ENCODE peak calls at places on chromosomes 2 and 18, in seven cellular contexts. L is right lobe of liver, S is left ventricle myocardium inferior, B is A549, X is body of pancreas, H is AG04449, N is pancreas. Z is an unnamed sample.

GRCh38 chr2:3463156-3463835 is 56.0 kb downstream of the ADI1 start:
- DNase-seq in L (no peak), S (no peak), B (no peak), X (no peak), H (no peak), N (peak; percentile 39), Z (no peak)

GRCh38 chr2:15311201-15311882 is 249.8 kb downstream of the NBAS start:
- DNase-seq in L (no peak), S (no peak), B (no peak), X (no peak), H (no peak), N (no peak), Z (peak; percentile 16)

GRCh38 chr2:209619782-209620181 is 151.8 kb upstream of the UNC80 start:
- DNase-seq in L (no peak), S (no peak), B (no peak), X (no peak), H (no peak), N (no peak), Z (peak; percentile 14)

GRCh38 chr18:7871560-7872456 is 304.7 kb downstream of the PTPRM start:
- DNase-seq in L (no peak), S (no peak), B (peak; percentile 89), X (no peak), H (no peak), N (no peak), Z (peak; percentile 35)

GRCh38 chr2:203714112-203714511 is 7.7 kb downstream of the CD28 start:
- DNase-seq in L (peak; percentile 57), S (no peak), B (no peak), X (no peak), H (no peak), N (no peak), Z (no peak)

GRCh38 chr2:180494286-180494685 is 486.1 kb upstream of the UBE2E3 start:
- DNase-seq in L (no peak), S (no peak), B (no peak), X (no peak), H (no peak), N (no peak), Z (no peak)

GRCh38 chr18:12686100-12686499 is 16.4 kb downstream of the CEP76 start:
- DNase-seq in L (no peak), S (no peak), B (peak; percentile 55), X (no peak), H (no peak), N (no peak), Z (peak; percentile 44)

GRCh38 chr2:145546091-145546490 is 1026.2 kb upstream of the ZEB2 start:
- DNase-seq in L (no peak), S (no peak), B (peak; percentile 8), X (no peak), H (no peak), N (no peak), Z (peak; percentile 24)

GRCh38 chr2:26401739-26402541 is at the start of gene DRC1:
- DNase-seq in L (peak; percentile 61), S (peak; percentile 53), B (peak; percentile 88), X (peak; percentile 50), H (no peak), N (peak; percentile 61), Z (peak; percentile 76)

GRCh38 chr2:12702661-12703121 is 14.0 kb upstream of the TRIB2 start:
- DNase-seq in L (no peak), S (no peak), B (no peak), X (peak; percentile 58), H (no peak), N (no peak), Z (peak; percentile 96)

GRCh38 chr2:24986397-24986796 is 14.6 kb upstream of the DNAJC27 start:
- DNase-seq in L (no peak), S (no peak), B (no peak), X (peak; percentile 19), H (no peak), N (no peak), Z (peak; percentile 59)

GRCh38 chr2:134232868-134233732 is 20.8 kb upstream of the MGAT5 start:
- DNase-seq in L (no peak), S (no peak), B (no peak), X (no peak), H (no peak), N (no peak), Z (no peak)

GRCh38 chr18:58321986-58322385 is 278.0 kb downstream of the NEDD4L start:
- DNase-seq in L (no peak), S (peak; percentile 41), B (peak; percentile 75), X (peak; percentile 84), H (no peak), N (peak; percentile 56), Z (peak; percentile 77)

GRCh38 chr2:20221939-20222768 is 2.8 kb downstream of the SDC1 start:
- DNase-seq in L (no peak), S (no peak), B (no peak), X (no peak), H (no peak), N (no peak), Z (no peak)

GRCh38 chr2:182717451-182718215 is 1.6 kb downstream of the DNAJC10 start:
- DNase-seq in L (no peak), S (no peak), B (no peak), X (no peak), H (no peak), N (no peak), Z (no peak)

GRCh38 chr2:109712746-109713145 is 81.4 kb upstream of the RGPD5 start:
- DNase-seq in L (no peak), S (no peak), B (no peak), X (no peak), H (no peak), N (no peak), Z (no peak)

GRCh38 chr2:30362468-30363081 is 84.5 kb upstream of the LCLAT1 start:
- DNase-seq in L (no peak), S (no peak), B (peak; percentile 24), X (no peak), H (peak; percentile 65), N (no peak), Z (no peak)

DNA sequence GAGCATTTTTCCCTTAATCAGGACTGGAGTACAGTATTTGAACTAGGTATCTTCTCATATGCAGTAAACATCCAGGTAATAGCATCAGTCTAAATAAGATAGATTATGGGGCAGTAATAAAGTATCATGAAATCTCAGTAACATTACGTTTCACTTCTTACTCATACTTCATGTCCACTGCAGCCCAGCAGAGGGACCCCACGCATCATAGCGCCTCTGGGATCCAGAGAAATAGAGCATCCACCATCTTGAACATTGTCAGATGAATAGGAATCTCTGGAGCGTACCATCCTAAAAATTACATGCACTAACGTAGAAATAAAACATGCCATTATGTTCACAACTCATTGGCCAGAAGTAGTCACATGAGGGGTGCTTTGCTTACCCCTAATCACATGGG is 499.0 kb downstream of the CPS1 start:
- DNase-seq in L (no peak), S (no peak), B (peak; percentile 28), X (no peak), H (no peak), N (no peak), Z (peak; percentile 10)
- TF ChIP-seq CTCF in L (no peak), S (no peak), B (peak; percentile 16), X (no peak), H (no peak), N (no peak), Z (peak; percentile 25)

GRCh38 chr2:188529710-188530109 is 238.0 kb downstream of the GULP1 start:
- DNase-seq in L (no peak), S (no peak), B (no peak), X (no peak), H (no peak), N (no peak), Z (no peak)

GRCh38 chr2:188524519-188525113 is 232.9 kb downstream of the GULP1 start:
- DNase-seq in L (no peak), S (no peak), B (peak; percentile 62), X (peak; percentile 16), H (peak; percentile 17), N (no peak), Z (peak; percentile 81)

GRCh38 chr2:188523901-188524300 is 232.2 kb downstream of the GULP1 start:
- DNase-seq in L (no peak), S (no peak), B (no peak), X (no peak), H (no peak), N (no peak), Z (peak; percentile 55)

GRCh38 chr2:188527701-188528100 is 236.0 kb downstream of the GULP1 start:
- DNase-seq in L (no peak), S (no peak), B (no peak), X (no peak), H (no peak), N (no peak), Z (no peak)

DNA sequence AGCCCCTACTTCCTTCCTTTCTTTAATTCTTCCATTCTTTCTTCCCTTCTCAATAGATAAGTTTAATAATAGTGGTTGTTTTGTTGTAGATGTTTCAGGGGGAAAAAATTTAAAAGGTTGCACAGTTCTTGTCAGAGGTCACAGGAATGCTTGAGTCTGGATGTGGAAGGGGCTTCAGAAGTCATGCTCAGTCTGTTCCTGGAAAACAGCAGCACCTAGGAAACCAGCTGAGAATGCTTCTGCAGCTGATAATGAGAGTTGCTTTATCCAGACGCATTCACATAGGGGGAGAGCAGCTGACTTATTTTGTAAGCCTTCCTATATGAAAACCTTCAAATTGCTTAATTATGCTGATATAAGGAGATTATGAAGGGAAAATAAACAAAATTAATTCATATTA is 235.4 kb downstream of the GULP1 start:
- DNase-seq in L (no peak), S (no peak), B (no peak), X (no peak), H (no peak), N (no peak), Z (peak; percentile 83)
- H3K4me3 ChIP-seq in L (no peak overlapping the region), S (peak overlapping the region; percentile 10), B (no peak overlapping the region), X (no peak overlapping the region), H (no peak overlapping the region), N (no peak overlapping the region), Z (no peak overlapping the region)

GRCh38 chr2:22885245-22885644 is 499.7 kb upstream of the KLHL29 start:
- DNase-seq in L (no peak), S (no peak), B (no peak), X (no peak), H (no peak), N (no peak), Z (no peak)

GRCh38 chr2:22883054-22883453 is 501.9 kb upstream of the KLHL29 start:
- DNase-seq in L (no peak), S (no peak), B (no peak), X (no peak), H (no peak), N (no peak), Z (no peak)

GRCh38 chr2:22878094-22878493 is 506.9 kb upstream of the KLHL29 start:
- DNase-seq in L (no peak), S (no peak), B (no peak), X (no peak), H (no peak), N (no peak), Z (no peak)

GRCh38 chr2:22879009-22879863 is 505.7 kb upstream of the KLHL29 start:
- DNase-seq in L (no peak), S (no peak), B (no peak), X (no peak), H (no peak), N (no peak), Z (no peak)

GRCh38 chr2:22880161-22880560 is 504.8 kb upstream of the KLHL29 start:
- DNase-seq in L (no peak), S (no peak), B (no peak), X (no peak), H (no peak), N (no peak), Z (no peak)
- TF ChIP-seq CTCF in L (no peak), S (no peak), B (no peak), X (no peak), H (no peak), N (no peak), Z (no peak)

GRCh38 chr2:69149631-69150215 is 136.7 kb downstream of the ANTXR1 start:
- DNase-seq in L (no peak), S (peak; percentile 46), B (peak; percentile 27), X (no peak), H (peak; percentile 50), N (no peak), Z (peak; percentile 93)
- H3K4me3 ChIP-seq in L (no peak overlapping the region), S (no peak overlapping the region), B (no peak overlapping the region), X (no peak overlapping the region), H (no peak overlapping the region), N (no peak overlapping the region), Z (no peak overlapping the region)

GRCh38 chr2:102301867-102302362 is 9.4 kb upstream of the IL1RL1 start:
- DNase-seq in L (no peak), S (no peak), B (peak; percentile 40), X (no peak), H (no peak), N (no peak), Z (peak; percentile 39)
- TF ChIP-seq CTCF in L (no peak), S (peak; percentile 38), B (no peak), X (no peak), H (no peak), N (no peak), Z (peak; percentile 46)